ENCODE peak calls at places on chromosomes 6 and 20, in eight cellular contexts. A is WTC11, O is AG08395, Y is NCI-H2107, V is KG1, F is osteocyte, S is endothelial cell, K is ACHN. G is an unnamed sample.

GRCh38 chr6:133548409-133548808 is 307.3 kb downstream of the EYA4 start:
- DNase-seq in V (no peak), A (no peak), F (no peak), Y (no peak), O (peak), S (no peak), K (no peak), G (no peak)

GRCh38 chr6:119980802-119981201 is 631.2 kb upstream of the MAN1A1 start:
- DNase-seq in Y (no peak), O (no peak), S (no peak), A (no peak), V (no peak), K (no peak), F (no peak), G (no peak)

GRCh38 chr6:46895930-46896329 is 25.8 kb downstream of the ADGRF5 start:
- DNase-seq in V (no peak), F (no peak), O (no peak), A (no peak), K (no peak), Y (no peak), S (no peak), G (no peak)

GRCh38 chr6:129191275-129191674 is 308.3 kb downstream of the LAMA2 start:
- DNase-seq in A (no peak), V (no peak), S (no peak), K (no peak), Y (no peak), F (no peak), O (no peak), G (peak)

GRCh38 chr6:34200340-34200971 is 36.2 kb upstream of the HMGA1 start:
- DNase-seq in Y (no peak), K (no peak), F (no peak), A (no peak), S (no peak), O (no peak), V (no peak), G (no peak)

GRCh38 chr6:89297695-89298351 is 17.3 kb downstream of the GABRR2 start:
- DNase-seq in O (peak), A (no peak), V (peak), Y (no peak), F (peak), K (peak), S (no peak), G (peak)

GRCh38 chr6:26571592-26572296 is 25.0 kb upstream of the ABT1 start:
- DNase-seq in A (peak), F (no peak), K (peak), Y (peak), V (peak), S (peak), O (peak), G (peak)

GRCh38 chr6:113219783-113220182 is 637.4 kb upstream of the MARCKS start:
- DNase-seq in S (no peak), O (no peak), V (no peak), F (no peak), A (no peak), Y (no peak), K (no peak), G (peak)

GRCh38 chr6:146595981-146596731 is 2.6 kb upstream of the ADGB start:
- DNase-seq in A (no peak), S (no peak), Y (no peak), O (no peak), K (no peak), F (no peak), V (no peak), G (peak)

GRCh38 chr6:142697912-142698311 is 247.1 kb downstream of the HIVEP2 start:
- DNase-seq in K (no peak), A (no peak), F (no peak), V (no peak), Y (no peak), S (no peak), O (no peak), G (no peak)

GRCh38 chr6:159451051-159451450 is 242.0 kb downstream of the SOD2 start:
- DNase-seq in O (peak), F (no peak), K (no peak), Y (no peak), S (no peak), V (no peak), A (no peak), G (no peak)

GRCh38 chr6:79231101-79231500 is 3.4 kb downstream of the HMGN3 start:
- DNase-seq in S (no peak), V (no peak), K (no peak), Y (no peak), F (no peak), O (no peak), A (no peak), G (no peak)

GRCh38 chr6:16089232-16089843 is 39.5 kb upstream of the MYLIP start:
- DNase-seq in S (no peak), F (no peak), A (no peak), Y (no peak), V (no peak), K (no peak), O (no peak), G (peak)

GRCh38 chr6:170232186-170233002 is 58.5 kb downstream of the DLL1 start:
- DNase-seq in V (no peak), O (no peak), S (no peak), Y (no peak), K (no peak), A (no peak), F (no peak), G (no peak)

GRCh38 chr6:132391391-132392291 is 9.6 kb downstream of the MOXD1 start:
- DNase-seq in Y (no peak), V (no peak), O (peak), S (no peak), F (no peak), A (no peak), K (peak), G (no peak)

GRCh38 chr20:33645421-33645820 is 16.7 kb upstream of the C20orf144 start:
- DNase-seq in S (no peak), F (no peak), K (no peak), Y (no peak), V (no peak), A (no peak), O (no peak), G (no peak)

GRCh38 chr20:49956689-49957443 is 20.7 kb downstream of the RNF114 start:
- DNase-seq in S (no peak), V (no peak), Y (no peak), A (no peak), K (no peak), O (no peak), F (no peak), G (peak)

GRCh38 chr6:35007016-35007415 is 118.0 kb downstream of the ANKS1A start:
- DNase-seq in Y (no peak), V (no peak), S (no peak), O (no peak), A (no peak), K (no peak), F (no peak), G (no peak)

GRCh38 chr6:142294681-142295080 is 7.1 kb upstream of the ADGRG6 start:
- DNase-seq in Y (no peak), A (no peak), K (no peak), V (peak), F (no peak), O (no peak), S (no peak), G (peak)

GRCh38 chr6:132085731-132086130 is 134.6 kb upstream of the CCN2 start:
- DNase-seq in O (no peak), V (no peak), A (no peak), F (no peak), Y (no peak), S (no peak), K (peak), G (no peak)

GRCh38 chr6:113859349-113860164 is 2.4 kb downstream of the MARCKS start:
- DNase-seq in K (peak), O (peak), S (peak), V (no peak), A (peak), Y (no peak), F (peak), G (no peak)

GRCh38 chr20:53768329-53768728 is 174.7 kb upstream of the ZNF217 start:
- DNase-seq in O (no peak), Y (no peak), A (peak), K (no peak), V (no peak), S (no peak), F (no peak), G (no peak)

GRCh38 chr6:37809144-37809543 is 10.4 kb upstream of the ZFAND3 start:
- DNase-seq in K (no peak), V (no peak), A (no peak), S (no peak), O (peak), Y (no peak), F (no peak), G (no peak)

GRCh38 chr6:135323202-135323668 is 142.1 kb downstream of the MYB start:
- DNase-seq in A (no peak), V (peak), S (no peak), O (no peak), K (no peak), Y (no peak), F (no peak), G (peak)

GRCh38 chr20:62913043-62913630 is 13.2 kb downstream of the DIDO1 start:
- DNase-seq in Y (no peak), A (no peak), K (no peak), F (no peak), V (no peak), S (no peak), O (no peak), G (no peak)

GRCh38 chr6:122452509-122452908 is 19.1 kb downstream of the SERINC1 start:
- DNase-seq in Y (no peak), K (no peak), S (no peak), A (no peak), V (no peak), F (no peak), O (no peak), G (no peak)

GRCh38 chr6:70520575-70520974 is 46.2 kb upstream of the SDHAF4 start:
- DNase-seq in V (no peak), O (peak), S (no peak), F (no peak), A (no peak), Y (no peak), K (peak), G (peak)

GRCh38 chr20:9068232-9068781 is 580 bp upstream of the PLCB4 start:
- DNase-seq in O (peak), A (peak), K (no peak), Y (no peak), F (peak), S (peak), V (no peak), G (no peak)

GRCh38 chr6:119116712-119117281 is 38.3 kb upstream of the FAM184A start:
- DNase-seq in K (no peak), F (no peak), O (no peak), S (peak), Y (no peak), V (no peak), A (peak), G (no peak)

GRCh38 chr6:104788400-104788799 is 71.3 kb downstream of the HACE1 start:
- DNase-seq in K (no peak), O (no peak), S (no peak), F (no peak), Y (no peak), V (no peak), A (no peak), G (peak)

G was measured in MV-4-11.